ENCODE peak calls at places on chromosomes 2 and 18, in six cellular contexts. L is upper lobe of right lung; Y is left ventricle myocardium inferior; D is neural crest cell; J is CD4-positive, alpha-beta T cell; C is heart left ventricle. Q is an unnamed sample.

GRCh38 chr18:46464926-46465655 is 191.9 kb downstream of the LOXHD1 start:
- DNase-seq in L (no peak), Y (no peak), D (no peak), J (no peak), C (no peak), Q (no peak)

GRCh38 chr2:207227062-207227748 is 61.5 kb upstream of the KLF7 start:
- DNase-seq in L (peak), Y (peak), D (peak), J (no peak), C (no peak), Q (no peak)

GRCh38 chr2:105390454-105390853 is 8.4 kb downstream of the FHL2 start:
- DNase-seq in L (no peak), Y (no peak), D (no peak), J (no peak), C (no peak), Q (peak)

GRCh38 chr2:173076557-173077345 is 1.1 kb downstream of the MAP3K20 start:
- DNase-seq in L (peak), Y (peak), D (peak), J (no peak), C (peak), Q (peak)

GRCh38 chr2:8475349-8476045 is 206.4 kb upstream of the ID2 start:
- DNase-seq in L (no peak), Y (no peak), D (no peak), J (no peak), C (no peak), Q (no peak)

GRCh38 chr2:239348563-239349447 is 52.0 kb downstream of the HDAC4 start:
- DNase-seq in L (no peak), Y (no peak), D (no peak), J (no peak), C (no peak), Q (no peak)

GRCh38 chr2:56299166-56299806 is 115.5 kb downstream of the CCDC85A start:
- DNase-seq in L (no peak), Y (no peak), D (no peak), J (no peak), C (no peak), Q (peak)

GRCh38 chr2:183232161-183232865 is 108.1 kb downstream of the NUP35 start:
- DNase-seq in L (no peak), Y (no peak), D (no peak), J (no peak), C (no peak), Q (peak)

GRCh38 chr2:231642631-231643493 is 50.2 kb downstream of the TEX44 start:
- DNase-seq in L (peak), Y (peak), D (no peak), J (peak), C (peak), Q (peak)

GRCh38 chr2:42457011-42457410 is 36.8 kb downstream of the KCNG3 start:
- DNase-seq in L (no peak), Y (no peak), D (no peak), J (no peak), C (no peak), Q (no peak)

GRCh38 chr2:70529663-70530062 is 24.0 kb downstream of the TGFA start:
- DNase-seq in L (no peak), Y (no peak), D (no peak), J (no peak), C (no peak), Q (no peak)

GRCh38 chr2:102662861-102663260 is 43.5 kb downstream of the SLC9A2 start:
- DNase-seq in L (no peak), Y (no peak), D (no peak), J (no peak), C (no peak), Q (no peak)

GRCh38 chr2:70516596-70516995 is 37.0 kb downstream of the TGFA start:
- DNase-seq in L (no peak), Y (no peak), D (no peak), J (no peak), C (no peak), Q (no peak)

GRCh38 chr18:65983750-65984149 is 232.9 kb downstream of the CDH7 start:
- DNase-seq in L (no peak), Y (no peak), D (no peak), J (no peak), C (no peak), Q (no peak)

GRCh38 chr18:45637546-45638327 is 22.5 kb downstream of the SLC14A2 start:
- DNase-seq in L (no peak), Y (no peak), D (no peak), J (no peak), C (no peak), Q (peak)

GRCh38 chr2:134818321-134818720 is 20.1 kb upstream of the ACMSD start:
- DNase-seq in L (no peak), Y (no peak), D (no peak), J (no peak), C (no peak), Q (no peak)

GRCh38 chr2:73740767-73741166 is 3.6 kb upstream of the TPRKB start:
- DNase-seq in L (no peak), Y (no peak), D (no peak), J (no peak), C (no peak), Q (no peak)

GRCh38 chr2:24238158-24238557 is 63.3 kb downstream of the FAM228A start:
- DNase-seq in L (no peak), Y (no peak), D (no peak), J (no peak), C (no peak), Q (no peak)

GRCh38 chr18:32042337-32042736 is 23.7 kb downstream of the RNF125 start:
- DNase-seq in L (no peak), Y (no peak), D (no peak), J (no peak), C (no peak), Q (no peak)

GRCh38 chr2:182649316-182649715 is 66.7 kb upstream of the DNAJC10 start:
- DNase-seq in L (no peak), Y (no peak), D (no peak), J (no peak), C (no peak), Q (peak)

GRCh38 chr2:239121600-239122012 is 273.7 kb downstream of the TWIST2 start:
- DNase-seq in L (no peak), Y (no peak), D (peak), J (no peak), C (peak), Q (no peak)

GRCh38 chr18:1708006-1708405 is 803.3 kb downstream of the ADCYAP1 start:
- DNase-seq in L (no peak), Y (no peak), D (no peak), J (no peak), C (no peak), Q (no peak)

GRCh38 chr2:217868911-217869334 is 133.9 kb downstream of the TNS1 start:
- DNase-seq in L (no peak), Y (no peak), D (no peak), J (no peak), C (no peak), Q (peak)

GRCh38 chr18:69397096-69397495 is 3.6 kb upstream of the DOK6 start:
- DNase-seq in L (no peak), Y (no peak), D (no peak), J (no peak), C (no peak), Q (no peak)

GRCh38 chr2:25714740-25715139 is 41.4 kb upstream of the DTNB start:
- DNase-seq in L (no peak), Y (no peak), D (no peak), J (no peak), C (no peak), Q (no peak)
- TF ChIP-seq CTCF in L (no peak), Y (no peak), D (no peak), J (no peak), C (no peak), Q (no peak)

GRCh38 chr2:226733189-226733858 is 66.3 kb downstream of the IRS1 start:
- DNase-seq in L (no peak), Y (no peak), D (no peak), J (no peak), C (no peak), Q (peak)
- TF ChIP-seq CTCF in L (no peak), Y (no peak), D (no peak), J (no peak), C (no peak), Q (no peak)

DNA sequence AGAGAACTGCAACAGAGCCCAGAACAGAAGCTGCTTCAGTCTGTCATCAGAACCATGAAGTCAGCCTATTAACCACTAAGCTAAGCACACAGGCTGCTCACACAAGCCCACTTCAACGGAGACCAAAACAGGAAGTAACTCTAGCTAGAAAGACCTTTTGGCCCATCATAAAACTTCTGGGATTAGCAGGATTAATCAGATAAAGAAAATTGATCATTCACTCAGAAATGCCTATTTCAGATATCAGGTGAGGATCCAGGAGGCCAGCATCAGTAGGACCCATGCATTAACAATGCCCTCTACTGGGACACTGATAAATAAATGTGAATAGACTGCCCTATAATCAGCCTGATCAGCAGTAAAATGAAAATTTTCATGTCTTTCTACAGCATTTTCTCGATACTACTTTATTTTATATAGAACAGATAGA is 101.4 kb downstream of the WDPCP start:
- DNase-seq in L (no peak), Y (no peak), D (no peak), J (no peak), C (no peak), Q (no peak)
- TF ChIP-seq CTCF in L (no peak), Y (no peak), D (no peak), J (no peak), C (no peak), Q (no peak)

GRCh38 chr18:54532222-54532621 is 58.8 kb upstream of the DYNAP start:
- DNase-seq in L (no peak), Y (no peak), D (no peak), J (no peak), C (no peak), Q (no peak)
- TF ChIP-seq CTCF in L (no peak), Y (no peak), D (no peak), J (no peak), C (no peak), Q (no peak)

DNA sequence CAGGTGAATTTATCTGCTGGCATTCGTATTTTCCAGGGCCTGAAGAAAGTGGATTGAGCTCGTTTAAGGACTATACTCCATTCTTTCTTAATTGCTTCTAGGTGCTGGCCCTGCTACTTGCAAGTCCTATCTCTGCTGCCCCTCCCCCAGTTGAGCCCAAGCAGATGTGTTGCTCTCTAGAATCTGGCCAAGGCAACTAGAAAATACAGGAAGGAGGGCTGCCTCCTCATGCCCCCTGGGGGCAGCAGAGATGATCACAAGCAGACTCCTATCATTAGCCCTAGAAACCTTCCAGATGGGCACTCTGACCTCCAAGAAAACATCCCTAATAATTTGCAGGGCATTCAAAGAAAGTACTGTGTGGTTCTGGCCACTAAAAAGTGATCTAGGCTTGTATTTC is 72.5 kb upstream of the CYP26B1 start:
- DNase-seq in L (no peak), Y (no peak), D (peak), J (no peak), C (no peak), Q (no peak)
- TF ChIP-seq CTCF in L (peak), Y (peak), D (peak), J (no peak), C (no peak), Q (peak)

GRCh38 chr2:17674817-17675216 is 78.8 kb downstream of the SMC6 start:
- DNase-seq in L (no peak), Y (no peak), D (no peak), J (no peak), C (no peak), Q (no peak)

GRCh38 chr2:17667898-17668297 is 85.7 kb downstream of the SMC6 start:
- DNase-seq in L (no peak), Y (no peak), D (no peak), J (no peak), C (no peak), Q (peak)

GRCh38 chr2:17672583-17673317 is 80.9 kb downstream of the SMC6 start:
- DNase-seq in L (no peak), Y (no peak), D (no peak), J (no peak), C (no peak), Q (peak)
- TF ChIP-seq CTCF in L (no peak), Y (no peak), D (no peak), J (no peak), C (no peak), Q (no peak)

DNA sequence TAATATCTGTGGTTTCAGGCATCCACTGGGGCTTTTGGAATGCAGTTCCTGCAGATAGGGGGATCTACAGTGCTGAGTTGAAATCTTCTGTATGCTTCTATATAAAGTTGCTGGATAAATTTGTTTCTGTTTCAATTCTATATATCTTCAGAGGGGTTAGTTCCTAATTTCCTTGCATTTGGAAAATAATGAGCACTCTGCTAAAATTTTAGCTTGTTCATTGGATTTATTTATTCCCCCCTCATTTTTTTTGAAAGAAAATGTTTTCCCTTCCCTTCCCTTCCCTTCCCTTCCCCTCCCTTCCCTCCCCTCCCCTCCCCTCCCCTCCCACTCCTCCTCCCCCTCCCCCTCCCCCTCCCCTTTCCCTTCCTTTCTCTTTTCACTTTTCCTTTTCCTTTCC is 212.3 kb downstream of the GPD2 start:
- DNase-seq in L (no peak), Y (no peak), D (no peak), J (no peak), C (no peak), Q (no peak)
- TF ChIP-seq CTCF in L (no peak), Y (no peak), D (no peak), J (no peak), C (no peak), Q (no peak)

GRCh38 chr2:64226611-64227010 is 82.4 kb upstream of the PELI1 start:
- DNase-seq in L (no peak), Y (no peak), D (no peak), J (no peak), C (no peak), Q (no peak)

GRCh38 chr2:64227603-64228125 is 83.4 kb upstream of the PELI1 start:
- DNase-seq in L (no peak), Y (no peak), D (no peak), J (no peak), C (no peak), Q (no peak)

GRCh38 chr2:64228923-64229322 is 84.7 kb upstream of the PELI1 start:
- DNase-seq in L (no peak), Y (no peak), D (no peak), J (no peak), C (no peak), Q (no peak)

GRCh38 chr2:64230540-64230939 is 86.3 kb upstream of the PELI1 start:
- DNase-seq in L (no peak), Y (no peak), D (no peak), J (no peak), C (no peak), Q (peak)

GRCh38 chr2:64228126-64228678 is 84.0 kb upstream of the PELI1 start:
- DNase-seq in L (peak), Y (peak), D (peak), J (peak), C (peak), Q (peak)
- TF ChIP-seq CTCF in L (no peak), Y (peak), D (no peak), J (no peak), C (peak), Q (peak)

Q was measured in fibroblast of the aortic adventitia.